ENCODE peak calls at places on chromosome 18, in eight cellular contexts. One of them, this sample, is unnamed.

GRCh38 chr18:53148056-53148574 is 808.1 kb downstream of the DCC start:
- DNase-seq in cardiac fibroblast: no peak
- DNase-seq in NCI-H82: peak; percentile 80
- DNase-seq in NCI-H524: peak; percentile 82
- DNase-seq in SHP77: no peak
- DNase-seq in activated CD4-positive, alpha-beta T cell treated with anti-CD3 and anti-CD28 coated beads for 48 hours: no peak
- DNase-seq in H9: no peak
- DNase-seq in activated CD8-positive, alpha-beta memory T cell treated with anti-CD3 and anti-CD28 coated beads, Interleukin-2, amount 50 U/mL, for 48 hours: no peak
- DNase-seq in this sample: no peak

GRCh38 chr18:77530732-77531131 is 281.1 kb downstream of the GALR1 start:
- DNase-seq in cardiac fibroblast: no peak
- DNase-seq in NCI-H82: peak; percentile 3
- DNase-seq in NCI-H524: no peak
- DNase-seq in SHP77: no peak
- DNase-seq in activated CD4-positive, alpha-beta T cell treated with anti-CD3 and anti-CD28 coated beads for 48 hours: no peak
- DNase-seq in H9: no peak
- DNase-seq in activated CD8-positive, alpha-beta memory T cell treated with anti-CD3 and anti-CD28 coated beads, Interleukin-2, amount 50 U/mL, for 48 hours: no peak
- DNase-seq in this sample: no peak

GRCh38 chr18:702957-703659 is 9.3 kb downstream of the ENOSF1 start:
- DNase-seq in cardiac fibroblast: peak; percentile 66
- DNase-seq in NCI-H82: no peak
- DNase-seq in NCI-H524: no peak
- DNase-seq in SHP77: no peak
- DNase-seq in activated CD4-positive, alpha-beta T cell treated with anti-CD3 and anti-CD28 coated beads for 48 hours: no peak
- DNase-seq in H9: no peak
- DNase-seq in activated CD8-positive, alpha-beta memory T cell treated with anti-CD3 and anti-CD28 coated beads, Interleukin-2, amount 50 U/mL, for 48 hours: peak; percentile 47
- DNase-seq in this sample: peak; percentile 73

GRCh38 chr18:37452015-37452414 is 113.6 kb downstream of the CELF4 start:
- DNase-seq in cardiac fibroblast: no peak
- DNase-seq in NCI-H82: no peak
- DNase-seq in NCI-H524: peak; percentile 78
- DNase-seq in SHP77: no peak
- DNase-seq in activated CD4-positive, alpha-beta T cell treated with anti-CD3 and anti-CD28 coated beads for 48 hours: no peak
- DNase-seq in H9: no peak
- DNase-seq in activated CD8-positive, alpha-beta memory T cell treated with anti-CD3 and anti-CD28 coated beads, Interleukin-2, amount 50 U/mL, for 48 hours: no peak
- DNase-seq in this sample: no peak

GRCh38 chr18:12373032-12373770 is 3.8 kb downstream of the AFG3L2 start:
- DNase-seq in cardiac fibroblast: peak; percentile 56
- DNase-seq in NCI-H82: no peak
- DNase-seq in NCI-H524: no peak
- DNase-seq in SHP77: no peak
- DNase-seq in activated CD4-positive, alpha-beta T cell treated with anti-CD3 and anti-CD28 coated beads for 48 hours: no peak
- DNase-seq in H9: no peak
- DNase-seq in activated CD8-positive, alpha-beta memory T cell treated with anti-CD3 and anti-CD28 coated beads, Interleukin-2, amount 50 U/mL, for 48 hours: no peak
- DNase-seq in this sample: no peak

GRCh38 chr18:59005266-59005665 is 134.4 kb upstream of the SEC11C start:
- DNase-seq in cardiac fibroblast: peak; percentile 95
- DNase-seq in NCI-H82: peak; percentile 17
- DNase-seq in NCI-H524: no peak
- DNase-seq in SHP77: no peak
- DNase-seq in activated CD4-positive, alpha-beta T cell treated with anti-CD3 and anti-CD28 coated beads for 48 hours: no peak
- DNase-seq in H9: peak; percentile 71
- DNase-seq in activated CD8-positive, alpha-beta memory T cell treated with anti-CD3 and anti-CD28 coated beads, Interleukin-2, amount 50 U/mL, for 48 hours: no peak
- DNase-seq in this sample: no peak

GRCh38 chr18:49913221-49913620 is 99.9 kb upstream of the ACAA2 start:
- DNase-seq in cardiac fibroblast: no peak
- DNase-seq in NCI-H82: no peak
- DNase-seq in NCI-H524: no peak
- DNase-seq in SHP77: no peak
- DNase-seq in activated CD4-positive, alpha-beta T cell treated with anti-CD3 and anti-CD28 coated beads for 48 hours: no peak
- DNase-seq in H9: no peak
- DNase-seq in activated CD8-positive, alpha-beta memory T cell treated with anti-CD3 and anti-CD28 coated beads, Interleukin-2, amount 50 U/mL, for 48 hours: no peak
- DNase-seq in this sample: no peak

GRCh38 chr18:78826631-78827030 is 153.0 kb upstream of the SALL3 start:
- DNase-seq in cardiac fibroblast: no peak
- DNase-seq in NCI-H82: no peak
- DNase-seq in NCI-H524: no peak
- DNase-seq in SHP77: no peak
- DNase-seq in activated CD4-positive, alpha-beta T cell treated with anti-CD3 and anti-CD28 coated beads for 48 hours: no peak
- DNase-seq in H9: no peak
- DNase-seq in activated CD8-positive, alpha-beta memory T cell treated with anti-CD3 and anti-CD28 coated beads, Interleukin-2, amount 50 U/mL, for 48 hours: no peak
- DNase-seq in this sample: no peak

GRCh38 chr18:52995875-52996274 is 655.9 kb downstream of the DCC start:
- DNase-seq in cardiac fibroblast: no peak
- DNase-seq in NCI-H82: no peak
- DNase-seq in NCI-H524: no peak
- DNase-seq in SHP77: peak; percentile 58
- DNase-seq in activated CD4-positive, alpha-beta T cell treated with anti-CD3 and anti-CD28 coated beads for 48 hours: no peak
- DNase-seq in H9: no peak
- DNase-seq in activated CD8-positive, alpha-beta memory T cell treated with anti-CD3 and anti-CD28 coated beads, Interleukin-2, amount 50 U/mL, for 48 hours: no peak
- DNase-seq in this sample: no peak

GRCh38 chr18:31744661-31745060 is 16.0 kb downstream of the SLC25A52 start:
- DNase-seq in cardiac fibroblast: no peak
- DNase-seq in NCI-H82: no peak
- DNase-seq in NCI-H524: no peak
- DNase-seq in SHP77: no peak
- DNase-seq in activated CD4-positive, alpha-beta T cell treated with anti-CD3 and anti-CD28 coated beads for 48 hours: no peak
- DNase-seq in H9: no peak
- DNase-seq in activated CD8-positive, alpha-beta memory T cell treated with anti-CD3 and anti-CD28 coated beads, Interleukin-2, amount 50 U/mL, for 48 hours: no peak
- DNase-seq in this sample: no peak

GRCh38 chr18:44637210-44638051 is 43.3 kb upstream of the SETBP1 start:
- DNase-seq in cardiac fibroblast: no peak
- DNase-seq in NCI-H82: no peak
- DNase-seq in NCI-H524: no peak
- DNase-seq in SHP77: no peak
- DNase-seq in activated CD4-positive, alpha-beta T cell treated with anti-CD3 and anti-CD28 coated beads for 48 hours: no peak
- DNase-seq in H9: no peak
- DNase-seq in activated CD8-positive, alpha-beta memory T cell treated with anti-CD3 and anti-CD28 coated beads, Interleukin-2, amount 50 U/mL, for 48 hours: no peak
- DNase-seq in this sample: no peak

GRCh38 chr18:76459687-76460350 is 35.2 kb downstream of the ZNF516 start:
- DNase-seq in cardiac fibroblast: peak; percentile 99
- DNase-seq in NCI-H82: no peak
- DNase-seq in NCI-H524: no peak
- DNase-seq in SHP77: no peak
- DNase-seq in activated CD4-positive, alpha-beta T cell treated with anti-CD3 and anti-CD28 coated beads for 48 hours: no peak
- DNase-seq in H9: peak; percentile 20
- DNase-seq in activated CD8-positive, alpha-beta memory T cell treated with anti-CD3 and anti-CD28 coated beads, Interleukin-2, amount 50 U/mL, for 48 hours: peak; percentile 34
- DNase-seq in this sample: no peak

GRCh38 chr18:34661464-34662087 is 48.5 kb upstream of the DTNA start:
- DNase-seq in cardiac fibroblast: peak; percentile 65
- DNase-seq in NCI-H82: peak; percentile 74
- DNase-seq in NCI-H524: peak; percentile 52
- DNase-seq in SHP77: peak; percentile 21
- DNase-seq in activated CD4-positive, alpha-beta T cell treated with anti-CD3 and anti-CD28 coated beads for 48 hours: no peak
- DNase-seq in H9: peak; percentile 45
- DNase-seq in activated CD8-positive, alpha-beta memory T cell treated with anti-CD3 and anti-CD28 coated beads, Interleukin-2, amount 50 U/mL, for 48 hours: no peak
- DNase-seq in this sample: peak; percentile 67

GRCh38 chr18:55908790-55909408 is 320.9 kb upstream of the TCF4 start:
- DNase-seq in cardiac fibroblast: no peak
- DNase-seq in NCI-H82: no peak
- DNase-seq in NCI-H524: no peak
- DNase-seq in SHP77: no peak
- DNase-seq in activated CD4-positive, alpha-beta T cell treated with anti-CD3 and anti-CD28 coated beads for 48 hours: no peak
- DNase-seq in H9: no peak
- DNase-seq in activated CD8-positive, alpha-beta memory T cell treated with anti-CD3 and anti-CD28 coated beads, Interleukin-2, amount 50 U/mL, for 48 hours: no peak
- DNase-seq in this sample: no peak

This sample was measured in KBM-7.